ENCODE peak calls at places on chromosomes 12 and 14, in six cellular contexts. H is A549, F is tibial artery, J is heart left ventricle, M is colonic mucosa, G is left ventricle myocardium inferior. U is an unnamed sample.

GRCh38 chr14:84144166-84144565 is 1385.8 kb upstream of the FLRT2 start:
- DNase-seq in H (no peak), F (no peak), J (no peak), M (no peak), G (no peak), U (no peak)

GRCh38 chr14:81187832-81188522 is 32.8 kb downstream of the GTF2A1 start:
- DNase-seq in H (no peak), F (no peak), J (no peak), M (no peak), G (no peak), U (no peak)

GRCh38 chr12:98592825-98593322 is 612 bp upstream of the SLC25A3 start:
- DNase-seq in H (no peak), F (no peak), J (no peak), M (no peak), G (no peak), U (peak; percentile 14)

GRCh38 chr12:109277899-109278762 is 31.0 kb downstream of the FOXN4 start:
- DNase-seq in H (peak; percentile 66), F (no peak), J (no peak), M (peak; percentile 35), G (no peak), U (peak; percentile 14)

GRCh38 chr12:132124766-132125425 is 19.2 kb downstream of the DDX51 start:
- DNase-seq in H (no peak), F (peak; percentile 60), J (no peak), M (no peak), G (no peak), U (no peak)

GRCh38 chr12:93979189-93979588 is 169.2 kb upstream of the PLXNC1 start:
- DNase-seq in H (peak; percentile 47), F (no peak), J (no peak), M (peak; percentile 36), G (no peak), U (no peak)

GRCh38 chr12:58323676-58324075 is 382.3 kb downstream of the ATP23 start:
- DNase-seq in H (no peak), F (no peak), J (no peak), M (no peak), G (no peak), U (no peak)

GRCh38 chr12:79557690-79558315 is 133.0 kb downstream of the PAWR start:
- DNase-seq in H (no peak), F (no peak), J (no peak), M (no peak), G (no peak), U (no peak)

GRCh38 chr12:9649532-9649940 is 20.0 kb upstream of the CLEC2D start:
- DNase-seq in H (no peak), F (no peak), J (no peak), M (peak; percentile 28), G (no peak), U (no peak)

GRCh38 chr12:79988368-79988767 is 53.5 kb upstream of the PPP1R12A start:
- DNase-seq in H (no peak), F (no peak), J (no peak), M (no peak), G (no peak), U (no peak)

GRCh38 chr14:30214456-30215090 is 286.9 kb upstream of the PRKD1 start:
- DNase-seq in H (peak; percentile 62), F (no peak), J (no peak), M (no peak), G (no peak), U (peak; percentile 45)

GRCh38 chr12:105741786-105742566 is 396.8 kb downstream of the NUAK1 start:
- DNase-seq in H (no peak), F (peak; percentile 70), J (peak; percentile 34), M (peak; percentile 23), G (peak; percentile 16), U (peak; percentile 15)

GRCh38 chr12:120797677-120798642 is 72.3 kb downstream of the ACADS start:
- DNase-seq in H (no peak), F (no peak), J (no peak), M (no peak), G (no peak), U (no peak)

GRCh38 chr12:112097641-112098040 is 10.9 kb downstream of the NAA25 start:
- DNase-seq in H (no peak), F (no peak), J (no peak), M (no peak), G (no peak), U (no peak)

GRCh38 chr12:128820723-128821432 is 2.9 kb downstream of the SLC15A4 start:
- DNase-seq in H (no peak), F (no peak), J (peak; percentile 80), M (peak; percentile 32), G (peak; percentile 53), U (no peak)

GRCh38 chr14:49679271-49679670 is 8.7 kb downstream of the POLE2 start:
- DNase-seq in H (no peak), F (no peak), J (no peak), M (no peak), G (no peak), U (no peak)

DNA sequence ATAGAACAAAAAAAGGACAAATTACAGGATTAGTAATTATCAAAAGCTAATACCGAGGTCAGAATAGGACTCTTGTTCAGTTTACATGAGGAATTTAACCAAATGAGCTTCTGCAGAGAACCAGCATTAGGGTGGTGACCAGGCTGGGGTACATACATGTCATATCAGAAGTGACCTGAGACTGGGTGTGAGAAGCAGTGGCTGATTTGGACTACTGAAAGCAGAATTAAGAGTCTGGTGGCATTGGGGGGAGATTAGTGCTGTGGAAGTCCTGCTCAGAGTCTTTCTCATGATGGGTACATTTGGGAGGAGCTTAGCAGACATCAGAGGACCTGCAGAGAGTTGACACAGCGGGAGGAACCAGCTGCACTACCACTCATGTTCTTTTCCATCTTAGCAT is 21.7 kb downstream of the TRAF3 start:
- DNase-seq in H (no peak), F (no peak), J (no peak), M (no peak), G (no peak), U (no peak)
- TF ChIP-seq CTCF in H (no peak), F (no peak), J (no peak), M (no peak), G (no peak), U (no peak)

GRCh38 chr14:36672095-36672494 is 10.4 kb downstream of the PAX9 start:
- DNase-seq in H (no peak), F (no peak), J (no peak), M (no peak), G (no peak), U (no peak)

GRCh38 chr14:36676236-36676635 is 14.6 kb downstream of the PAX9 start:
- DNase-seq in H (no peak), F (no peak), J (no peak), M (no peak), G (no peak), U (no peak)

GRCh38 chr14:36671149-36671548 is 9.5 kb downstream of the PAX9 start:
- DNase-seq in H (no peak), F (no peak), J (no peak), M (no peak), G (no peak), U (no peak)

DNA sequence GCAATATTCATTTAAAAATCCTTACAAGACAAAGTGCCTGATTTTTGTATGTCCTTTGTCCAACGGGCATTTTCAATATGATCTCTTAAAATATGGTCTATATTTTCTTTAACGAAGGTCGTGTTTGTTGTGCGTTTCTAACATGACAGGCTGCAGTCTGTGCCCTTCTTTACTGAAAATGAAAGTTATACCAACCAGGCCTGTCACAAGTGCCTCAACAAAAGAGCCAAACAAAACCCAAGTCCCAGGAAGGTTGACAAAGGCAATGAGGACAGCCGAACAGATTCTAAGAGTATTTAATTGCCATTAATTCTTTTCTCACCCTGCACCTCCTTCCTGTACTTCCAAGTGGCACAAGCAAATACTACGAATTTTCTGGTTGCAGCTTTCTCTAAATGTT is 13.9 kb downstream of the PAX9 start:
- DNase-seq in H (no peak), F (no peak), J (no peak), M (no peak), G (no peak), U (no peak)
- H3K27ac ChIP-seq in H (no peak overlapping the region), F (no peak overlapping the region), J (no peak overlapping the region), M (no peak overlapping the region), G (no peak overlapping the region), U (no peak overlapping the region)

DNA sequence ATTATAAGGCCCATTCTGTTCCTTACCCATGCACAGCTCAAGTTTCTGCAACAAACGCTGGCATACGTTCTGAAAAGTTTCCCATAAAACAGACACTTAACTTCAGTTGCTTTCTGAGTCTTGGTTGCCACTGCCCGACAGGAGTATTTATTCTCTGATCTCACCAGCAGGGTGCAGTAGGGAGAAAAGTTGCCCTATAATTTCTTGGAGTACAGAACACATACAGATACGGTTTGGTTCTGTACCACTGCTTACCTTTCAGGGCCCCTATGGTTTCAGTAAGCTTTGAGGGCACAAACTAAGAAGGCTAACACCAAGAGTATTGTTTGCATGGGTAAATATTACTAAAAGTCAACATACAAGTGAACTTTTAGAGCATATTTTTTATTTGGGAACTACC is 77.9 kb downstream of the SPATA7 start:
- DNase-seq in H (peak; percentile 38), F (no peak), J (no peak), M (peak; percentile 44), G (no peak), U (no peak)
- TF ChIP-seq CTCF in H (peak; percentile 23), F (no peak), J (peak; percentile 42), M (no peak), G (peak; percentile 46), U (no peak)

GRCh38 chr14:22849212-22849819 is 12.9 kb downstream of the MMP14 start:
- DNase-seq in H (no peak), F (peak; percentile 93), J (peak; percentile 76), M (peak; percentile 51), G (peak; percentile 69), U (peak; percentile 35)
- H3K27ac ChIP-seq in H (no peak overlapping the region), F (peak overlapping the region; percentile 97), J (peak overlapping the region; percentile 62), M (peak overlapping the region; percentile 80), G (peak overlapping the region; percentile 88), U (peak overlapping the region; percentile 99)

DNA sequence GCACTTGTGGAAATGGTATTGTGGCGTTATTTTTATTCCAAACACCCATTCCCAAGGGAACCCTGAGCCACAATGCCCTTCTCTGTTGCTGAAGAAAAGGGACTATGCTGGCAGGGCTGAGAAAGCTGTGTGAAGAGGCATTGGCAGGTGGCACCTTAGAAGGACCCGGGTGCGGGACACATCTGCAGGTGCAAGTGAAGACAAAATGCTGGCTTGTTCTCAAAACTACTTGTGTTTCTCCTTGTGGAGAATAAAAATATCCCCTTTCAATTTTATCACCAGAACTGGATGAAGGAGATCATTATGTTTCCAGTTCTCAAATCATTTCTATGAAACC is 54.5 kb upstream of the HIF1A start:
- DNase-seq in H (no peak), F (no peak), J (no peak), M (no peak), G (no peak), U (no peak)
- TF ChIP-seq CTCF in H (no peak), F (no peak), J (no peak), M (no peak), G (no peak), U (no peak)

U was measured in RWPE1.